ENCODE peak calls at places on chromosomes 13 and 19, in nine cellular contexts. One of them, this sample, is unnamed.

GRCh38 chr19:12769689-12770088 is 5.7 kb downstream of the HOOK2 start:
- DNase-seq in upper lobe of left lung: peak
- DNase-seq in GM23338: peak
- DNase-seq in substantia nigra: no peak
- DNase-seq in tibial nerve: no peak
- DNase-seq in dorsolateral prefrontal cortex: no peak
- DNase-seq in left ventricle myocardium inferior: no peak
- DNase-seq in tibial artery: no peak
- DNase-seq in GM23248: no peak
- DNase-seq in this sample: no peak

GRCh38 chr19:16106121-16106520 is 5.6 kb upstream of the RAB8A start:
- DNase-seq in tibial nerve: no peak
- DNase-seq in tibial artery: no peak
- DNase-seq in left ventricle myocardium inferior: no peak
- DNase-seq in dorsolateral prefrontal cortex: no peak
- DNase-seq in substantia nigra: no peak
- DNase-seq in GM23338: no peak
- DNase-seq in GM23248: peak
- DNase-seq in upper lobe of left lung: no peak
- DNase-seq in this sample: no peak

GRCh38 chr13:97344250-97345175 is 89.5 kb upstream of the RAP2A start:
- DNase-seq in tibial nerve: peak
- DNase-seq in GM23248: peak
- DNase-seq in dorsolateral prefrontal cortex: peak
- DNase-seq in GM23338: peak
- DNase-seq in substantia nigra: peak
- DNase-seq in tibial artery: no peak
- DNase-seq in upper lobe of left lung: no peak
- DNase-seq in left ventricle myocardium inferior: peak
- DNase-seq in this sample: no peak

GRCh38 chr13:114007566-114007965 is 33.7 kb upstream of the C13orf46 start:
- DNase-seq in tibial artery: peak
- DNase-seq in substantia nigra: no peak
- DNase-seq in upper lobe of left lung: peak
- DNase-seq in dorsolateral prefrontal cortex: no peak
- DNase-seq in GM23248: no peak
- DNase-seq in GM23338: no peak
- DNase-seq in left ventricle myocardium inferior: peak
- DNase-seq in tibial nerve: no peak
- DNase-seq in this sample: no peak

GRCh38 chr19:20318616-20319015 is 151.6 kb downstream of the ZNF486 start:
- DNase-seq in upper lobe of left lung: no peak
- DNase-seq in tibial artery: no peak
- DNase-seq in tibial nerve: no peak
- DNase-seq in dorsolateral prefrontal cortex: no peak
- DNase-seq in left ventricle myocardium inferior: no peak
- DNase-seq in GM23248: no peak
- DNase-seq in GM23338: no peak
- DNase-seq in substantia nigra: no peak
- DNase-seq in this sample: no peak

GRCh38 chr19:53537126-53537522 is 821 bp upstream of the ZNF331 start:
- DNase-seq in left ventricle myocardium inferior: no peak
- DNase-seq in upper lobe of left lung: no peak
- DNase-seq in GM23338: no peak
- DNase-seq in dorsolateral prefrontal cortex: no peak
- DNase-seq in substantia nigra: no peak
- DNase-seq in tibial artery: no peak
- DNase-seq in GM23248: no peak
- DNase-seq in tibial nerve: no peak
- DNase-seq in this sample: no peak

GRCh38 chr19:18558595-18558994 is 925 bp downstream of the KXD1 start:
- DNase-seq in tibial artery: no peak
- DNase-seq in substantia nigra: no peak
- DNase-seq in GM23338: no peak
- DNase-seq in tibial nerve: no peak
- DNase-seq in dorsolateral prefrontal cortex: no peak
- DNase-seq in upper lobe of left lung: no peak
- DNase-seq in GM23248: peak
- DNase-seq in left ventricle myocardium inferior: no peak
- DNase-seq in this sample: no peak

GRCh38 chr13:21557995-21558394 is 46.0 kb downstream of the MICU2 start:
- DNase-seq in upper lobe of left lung: no peak
- DNase-seq in dorsolateral prefrontal cortex: no peak
- DNase-seq in GM23248: peak
- DNase-seq in GM23338: peak
- DNase-seq in substantia nigra: no peak
- DNase-seq in left ventricle myocardium inferior: no peak
- DNase-seq in tibial nerve: no peak
- DNase-seq in tibial artery: no peak
- DNase-seq in this sample: no peak

GRCh38 chr19:2398735-2399305 is 28.6 kb downstream of the TIMM13 start:
- DNase-seq in GM23338: no peak
- DNase-seq in dorsolateral prefrontal cortex: no peak
- DNase-seq in tibial nerve: no peak
- DNase-seq in left ventricle myocardium inferior: no peak
- DNase-seq in substantia nigra: no peak
- DNase-seq in tibial artery: no peak
- DNase-seq in upper lobe of left lung: no peak
- DNase-seq in GM23248: no peak
- DNase-seq in this sample: no peak

GRCh38 chr13:84927442-84928169 is 871.6 kb downstream of the SLITRK6 start:
- DNase-seq in dorsolateral prefrontal cortex: no peak
- DNase-seq in tibial nerve: no peak
- DNase-seq in upper lobe of left lung: peak
- DNase-seq in tibial artery: no peak
- DNase-seq in substantia nigra: no peak
- DNase-seq in GM23338: no peak
- DNase-seq in GM23248: no peak
- DNase-seq in left ventricle myocardium inferior: no peak
- DNase-seq in this sample: no peak

GRCh38 chr13:41549491-41549890 is 92.1 kb downstream of the RGCC start:
- DNase-seq in tibial artery: no peak
- DNase-seq in GM23338: no peak
- DNase-seq in substantia nigra: no peak
- DNase-seq in left ventricle myocardium inferior: no peak
- DNase-seq in GM23248: no peak
- DNase-seq in upper lobe of left lung: no peak
- DNase-seq in tibial nerve: no peak
- DNase-seq in dorsolateral prefrontal cortex: no peak
- DNase-seq in this sample: no peak

GRCh38 chr13:41548031-41548430 is 90.7 kb downstream of the RGCC start:
- DNase-seq in upper lobe of left lung: no peak
- DNase-seq in left ventricle myocardium inferior: no peak
- DNase-seq in tibial artery: no peak
- DNase-seq in GM23338: no peak
- DNase-seq in tibial nerve: no peak
- DNase-seq in substantia nigra: no peak
- DNase-seq in GM23248: peak
- DNase-seq in dorsolateral prefrontal cortex: no peak
- DNase-seq in this sample: no peak

GRCh38 chr13:41548870-41549269 is 91.5 kb downstream of the RGCC start:
- DNase-seq in substantia nigra: no peak
- DNase-seq in upper lobe of left lung: no peak
- DNase-seq in tibial artery: no peak
- DNase-seq in GM23338: no peak
- DNase-seq in left ventricle myocardium inferior: no peak
- DNase-seq in dorsolateral prefrontal cortex: no peak
- DNase-seq in GM23248: no peak
- DNase-seq in tibial nerve: no peak
- DNase-seq in this sample: no peak

GRCh38 chr13:41546372-41547252 is 89.3 kb downstream of the RGCC start:
- DNase-seq in tibial nerve: no peak
- DNase-seq in substantia nigra: peak
- DNase-seq in left ventricle myocardium inferior: no peak
- DNase-seq in GM23338: no peak
- DNase-seq in GM23248: peak
- DNase-seq in upper lobe of left lung: no peak
- DNase-seq in dorsolateral prefrontal cortex: no peak
- DNase-seq in tibial artery: no peak
- DNase-seq in this sample: peak

GRCh38 chr13:41547253-41548000 is 90.1 kb downstream of the RGCC start:
- DNase-seq in tibial nerve: peak
- DNase-seq in left ventricle myocardium inferior: peak
- DNase-seq in GM23338: no peak
- DNase-seq in GM23248: peak
- DNase-seq in dorsolateral prefrontal cortex: peak
- DNase-seq in upper lobe of left lung: peak
- DNase-seq in substantia nigra: peak
- DNase-seq in tibial artery: peak
- DNase-seq in this sample: no peak
- H3K27ac ChIP-seq in tibial nerve: peak
- H3K27ac ChIP-seq in left ventricle myocardium inferior: peak
- H3K27ac ChIP-seq in GM23338: no peak
- H3K27ac ChIP-seq in GM23248: peak
- H3K27ac ChIP-seq in dorsolateral prefrontal cortex: peak
- H3K27ac ChIP-seq in upper lobe of left lung: peak
- H3K27ac ChIP-seq in substantia nigra: peak
- H3K27ac ChIP-seq in tibial artery: peak
- H3K27ac ChIP-seq in this sample: no peak

DNA sequence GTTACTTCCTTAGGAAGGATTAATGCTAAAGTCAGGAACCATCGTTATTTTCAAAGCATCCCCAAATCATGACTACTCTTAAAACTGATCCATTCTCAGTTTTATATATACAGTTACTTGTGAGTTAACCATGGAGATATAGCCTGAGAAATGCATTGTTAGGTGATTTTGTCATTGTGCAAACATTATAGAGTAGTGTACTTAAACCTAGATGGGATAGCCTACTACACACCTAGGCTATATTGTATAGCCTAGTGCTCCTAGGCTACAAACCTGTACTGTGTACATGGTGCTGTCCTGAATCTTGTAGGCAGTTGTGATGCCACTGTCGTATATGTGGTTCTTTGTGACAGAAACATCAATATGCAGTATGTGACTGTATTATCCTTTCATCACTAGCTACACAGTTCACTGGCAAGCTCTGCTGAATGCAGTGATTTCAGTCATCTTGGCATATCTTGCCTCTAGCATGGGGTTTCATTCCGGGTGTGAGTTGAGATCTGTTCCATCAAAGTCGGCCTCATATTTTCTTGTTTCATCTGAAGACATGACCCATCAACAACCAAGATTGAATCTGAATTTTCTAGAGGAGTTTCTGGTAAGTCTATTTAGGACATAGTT is 45.3 kb downstream of the CDK8 start:
- DNase-seq in dorsolateral prefrontal cortex: no peak
- DNase-seq in tibial nerve: no peak
- DNase-seq in substantia nigra: no peak
- DNase-seq in GM23338: no peak
- DNase-seq in left ventricle myocardium inferior: no peak
- DNase-seq in GM23248: peak
- DNase-seq in upper lobe of left lung: no peak
- DNase-seq in tibial artery: no peak
- DNase-seq in this sample: no peak
- H3K27ac ChIP-seq in dorsolateral prefrontal cortex: no peak
- H3K27ac ChIP-seq in tibial nerve: no peak
- H3K27ac ChIP-seq in substantia nigra: no peak
- H3K27ac ChIP-seq in GM23338: no peak
- H3K27ac ChIP-seq in left ventricle myocardium inferior: no peak
- H3K27ac ChIP-seq in GM23248: peak
- H3K27ac ChIP-seq in upper lobe of left lung: no peak
- H3K27ac ChIP-seq in tibial artery: no peak
- H3K27ac ChIP-seq in this sample: no peak

DNA sequence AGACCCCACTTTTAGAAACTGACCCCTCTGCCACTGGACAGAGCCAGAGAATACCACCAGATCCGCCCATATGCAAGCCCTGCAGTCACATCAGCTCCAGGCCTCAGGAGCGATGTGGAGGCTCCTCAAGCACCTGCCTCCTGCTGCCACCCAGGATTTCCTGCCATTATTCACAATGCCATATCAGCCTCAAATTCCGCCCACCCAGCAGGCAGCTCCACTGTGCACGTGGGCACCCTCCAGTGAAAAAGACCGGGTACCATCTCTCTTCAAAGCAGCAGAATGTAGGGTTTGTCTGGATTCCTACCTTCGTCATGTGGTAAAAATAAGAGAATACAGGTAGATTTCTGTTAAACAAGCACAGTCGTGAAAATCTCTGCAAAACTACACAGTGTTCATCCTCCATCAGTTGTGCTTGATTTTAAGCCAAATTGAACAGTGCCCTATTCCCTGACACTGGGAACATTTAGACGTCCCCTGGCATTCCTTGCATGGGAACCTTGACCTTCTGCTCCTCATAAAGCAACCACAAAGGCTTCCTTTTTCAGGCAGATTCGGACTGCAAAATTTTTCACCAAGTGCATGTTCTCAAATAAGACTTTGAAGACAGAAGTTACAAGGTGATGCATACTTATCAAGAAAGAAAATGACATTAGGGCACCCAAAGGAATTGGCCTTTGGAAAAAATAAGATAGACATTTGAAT is 56.4 kb downstream of the FAM124A start:
- DNase-seq in GM23338: no peak
- DNase-seq in left ventricle myocardium inferior: no peak
- DNase-seq in tibial artery: no peak
- DNase-seq in upper lobe of left lung: no peak
- DNase-seq in dorsolateral prefrontal cortex: no peak
- DNase-seq in GM23248: no peak
- DNase-seq in tibial nerve: no peak
- DNase-seq in substantia nigra: no peak
- DNase-seq in this sample: no peak
- H3K27ac ChIP-seq in GM23338: peak
- H3K27ac ChIP-seq in left ventricle myocardium inferior: peak
- H3K27ac ChIP-seq in tibial artery: no peak
- H3K27ac ChIP-seq in upper lobe of left lung: no peak
- H3K27ac ChIP-seq in dorsolateral prefrontal cortex: peak
- H3K27ac ChIP-seq in GM23248: no peak
- H3K27ac ChIP-seq in tibial nerve: no peak
- H3K27ac ChIP-seq in substantia nigra: peak
- H3K27ac ChIP-seq in this sample: no peak

DNA sequence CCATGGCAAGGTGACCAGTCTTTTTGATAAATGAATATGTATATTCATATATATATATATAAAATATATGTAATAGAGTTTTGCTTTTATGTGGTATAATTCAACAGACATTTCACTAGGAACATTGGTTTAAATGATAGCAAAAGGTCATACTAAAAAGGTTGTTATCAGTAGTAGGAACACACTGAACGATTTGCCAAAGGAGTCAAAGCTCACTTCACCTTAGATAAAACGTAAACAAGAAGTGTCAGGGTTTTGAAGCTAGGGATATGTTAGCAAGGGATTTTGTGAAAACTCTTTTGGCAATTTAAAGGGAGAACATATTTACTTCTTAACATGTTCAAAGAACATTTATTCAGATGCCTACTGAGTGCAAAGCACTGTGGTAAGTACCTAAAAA is 8.0 kb upstream of the HS6ST3 start:
- DNase-seq in upper lobe of left lung: no peak
- DNase-seq in GM23248: no peak
- DNase-seq in tibial artery: no peak
- DNase-seq in substantia nigra: no peak
- DNase-seq in left ventricle myocardium inferior: no peak
- DNase-seq in dorsolateral prefrontal cortex: no peak
- DNase-seq in tibial nerve: no peak
- DNase-seq in GM23338: no peak
- DNase-seq in this sample: no peak
- H3K27ac ChIP-seq in upper lobe of left lung: no peak
- H3K27ac ChIP-seq in GM23248: no peak
- H3K27ac ChIP-seq in tibial artery: no peak
- H3K27ac ChIP-seq in substantia nigra: no peak
- H3K27ac ChIP-seq in left ventricle myocardium inferior: no peak
- H3K27ac ChIP-seq in dorsolateral prefrontal cortex: no peak
- H3K27ac ChIP-seq in tibial nerve: no peak
- H3K27ac ChIP-seq in GM23338: no peak
- H3K27ac ChIP-seq in this sample: no peak